ENCODE peak calls at places on chromosomes 4 and X, in nine cellular contexts. Q is AG10803, I is mammary epithelial cell, P is BE2C, N is endothelial cell, Y is AG09309, M is fibroblast of pulmonary artery, S is AG04449, G is astrocyte. R is an unnamed sample.

GRCh38 chrX:41621236-41621651 is 67.5 kb upstream of the GPR34 start:
- DNase-seq in Q (no peak), I (peak; percentile 14), P (peak; percentile 52), N (no peak), Y (no peak), M (peak; percentile 53), S (no peak), G (peak; percentile 48), R (no peak)

GRCh38 chr4:95268819-95269565 is 279.8 kb downstream of the UNC5C start:
- DNase-seq in Q (no peak), I (no peak), P (no peak), N (no peak), Y (no peak), M (peak; percentile 53), S (no peak), G (peak; percentile 31), R (no peak)

GRCh38 chrX:3712080-3712869 is 1.2 kb downstream of the PRKX start:
- DNase-seq in Q (peak; percentile 27), I (peak; percentile 32), P (peak; percentile 9), N (peak; percentile 4), Y (no peak), M (peak; percentile 37), S (no peak), G (peak; percentile 33), R (no peak)

GRCh38 chr4:23827971-23828680 is 61.7 kb downstream of the PPARGC1A start:
- DNase-seq in Q (peak; percentile 43), I (no peak), P (no peak), N (no peak), Y (no peak), M (no peak), S (no peak), G (peak; percentile 66), R (no peak)

GRCh38 chr4:166290426-166290825 is 417.4 kb downstream of the TLL1 start:
- DNase-seq in Q (no peak), I (no peak), P (no peak), N (no peak), Y (no peak), M (no peak), S (no peak), G (no peak), R (no peak)

GRCh38 chrX:33207056-33207455 is 4.3 kb downstream of the DMD start:
- DNase-seq in Q (no peak), I (peak; percentile 28), P (no peak), N (no peak), Y (no peak), M (no peak), S (no peak), G (no peak), R (no peak)

GRCh38 chr4:150145090-150145949 is 67.1 kb downstream of the DCLK2 start:
- DNase-seq in Q (peak; percentile 26), I (no peak), P (no peak), N (peak; percentile 5), Y (no peak), M (no peak), S (no peak), G (peak; percentile 68), R (no peak)

GRCh38 chrX:108415891-108416290 is 22.3 kb downstream of the COL4A6 start:
- DNase-seq in Q (no peak), I (no peak), P (no peak), N (no peak), Y (no peak), M (peak; percentile 79), S (no peak), G (peak; percentile 55), R (no peak)

GRCh38 chr4:2843023-2843908 is at the start of gene ADD1:
- DNase-seq in Q (peak; percentile 92), I (peak; percentile 87), P (peak; percentile 94), N (peak; percentile 99), Y (peak; percentile 73), M (peak; percentile 94), S (peak; percentile 63), G (peak; percentile 85), R (peak; percentile 99)

GRCh38 chr4:157004279-157005161 is 32.9 kb upstream of the PDGFC start:
- DNase-seq in Q (no peak), I (no peak), P (no peak), N (no peak), Y (no peak), M (peak; percentile 79), S (no peak), G (peak; percentile 10), R (no peak)

GRCh38 chr4:154779362-154779947 is 1.6 kb upstream of the RBM46 start:
- DNase-seq in Q (peak; percentile 48), I (peak; percentile 29), P (no peak), N (no peak), Y (peak; percentile 5), M (peak; percentile 71), S (no peak), G (peak; percentile 17), R (no peak)

GRCh38 chr4:53788011-53788410 is 196.7 kb upstream of the LNX1 start:
- DNase-seq in Q (no peak), I (no peak), P (peak; percentile 58), N (no peak), Y (no peak), M (no peak), S (no peak), G (no peak), R (no peak)

GRCh38 chrX:39331062-39331704 is 529.9 kb downstream of the MID1IP1 start:
- DNase-seq in Q (no peak), I (no peak), P (no peak), N (no peak), Y (no peak), M (no peak), S (no peak), G (peak; percentile 39), R (no peak)

GRCh38 chr4:2366252-2367192 is 51.9 kb downstream of the ZFYVE28 start:
- DNase-seq in Q (no peak), I (no peak), P (no peak), N (no peak), Y (no peak), M (no peak), S (no peak), G (no peak), R (no peak)

GRCh38 chrX:1390621-1391369 is 1.1 kb downstream of the SLC25A6 start:
- DNase-seq in Q (no peak), I (no peak), P (no peak), N (no peak), Y (no peak), M (no peak), S (no peak), G (no peak), R (no peak)

GRCh38 chrX:38699116-38699515 is 102.1 kb upstream of the MID1IP1 start:
- DNase-seq in Q (no peak), I (no peak), P (no peak), N (no peak), Y (no peak), M (no peak), S (no peak), G (no peak), R (no peak)

GRCh38 chr4:124846306-124846705 is 133.8 kb upstream of the ANKRD50 start:
- DNase-seq in Q (no peak), I (peak; percentile 68), P (no peak), N (no peak), Y (no peak), M (no peak), S (no peak), G (no peak), R (no peak)

DNA sequence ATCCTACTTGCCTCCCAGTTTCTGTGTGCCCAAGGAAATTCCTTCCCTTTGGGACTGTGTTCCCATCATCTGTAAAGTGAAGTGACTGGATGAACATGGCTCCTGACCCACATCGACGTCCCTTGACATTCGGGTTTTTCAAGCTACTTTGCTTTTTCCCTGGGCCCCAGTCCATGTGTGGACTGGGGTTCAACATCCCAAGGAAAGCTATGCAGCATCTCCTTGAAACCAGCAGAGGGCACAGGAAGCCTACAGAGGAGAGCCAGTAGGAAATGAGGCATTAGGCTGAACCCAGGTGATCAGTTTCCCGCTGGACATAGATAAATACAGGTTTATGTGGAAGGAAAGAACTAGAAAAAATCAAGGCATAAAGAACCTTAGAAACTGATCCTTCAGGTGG is 145.1 kb upstream of the ARHGEF9 start:
- DNase-seq in Q (peak; percentile 17), I (peak; percentile 4), P (no peak), N (peak; percentile 7), Y (no peak), M (no peak), S (no peak), G (no peak), R (no peak)
- TF ChIP-seq CTCF in Q (peak; percentile 59), I (peak; percentile 68), P (peak; percentile 14), N (peak; percentile 26), Y (peak; percentile 41), M (no peak), S (peak; percentile 3), G (no peak), R (peak; percentile 60)

GRCh38 chrX:135695471-135695870 is 18.0 kb upstream of the CT45A1 start:
- DNase-seq in Q (no peak), I (no peak), P (no peak), N (no peak), Y (no peak), M (no peak), S (no peak), G (no peak), R (no peak)

GRCh38 chrX:135698924-135699323 is 14.5 kb upstream of the CT45A1 start:
- DNase-seq in Q (no peak), I (no peak), P (no peak), N (no peak), Y (no peak), M (no peak), S (no peak), G (no peak), R (no peak)

GRCh38 chrX:135697614-135698013 is 15.8 kb upstream of the CT45A1 start:
- DNase-seq in Q (no peak), I (no peak), P (no peak), N (no peak), Y (no peak), M (no peak), S (no peak), G (no peak), R (no peak)
- TF ChIP-seq CTCF in Q (no peak), I (no peak), P (no peak), N (no peak), Y (no peak), M (no peak), S (no peak), G (no peak), R (no peak)

DNA sequence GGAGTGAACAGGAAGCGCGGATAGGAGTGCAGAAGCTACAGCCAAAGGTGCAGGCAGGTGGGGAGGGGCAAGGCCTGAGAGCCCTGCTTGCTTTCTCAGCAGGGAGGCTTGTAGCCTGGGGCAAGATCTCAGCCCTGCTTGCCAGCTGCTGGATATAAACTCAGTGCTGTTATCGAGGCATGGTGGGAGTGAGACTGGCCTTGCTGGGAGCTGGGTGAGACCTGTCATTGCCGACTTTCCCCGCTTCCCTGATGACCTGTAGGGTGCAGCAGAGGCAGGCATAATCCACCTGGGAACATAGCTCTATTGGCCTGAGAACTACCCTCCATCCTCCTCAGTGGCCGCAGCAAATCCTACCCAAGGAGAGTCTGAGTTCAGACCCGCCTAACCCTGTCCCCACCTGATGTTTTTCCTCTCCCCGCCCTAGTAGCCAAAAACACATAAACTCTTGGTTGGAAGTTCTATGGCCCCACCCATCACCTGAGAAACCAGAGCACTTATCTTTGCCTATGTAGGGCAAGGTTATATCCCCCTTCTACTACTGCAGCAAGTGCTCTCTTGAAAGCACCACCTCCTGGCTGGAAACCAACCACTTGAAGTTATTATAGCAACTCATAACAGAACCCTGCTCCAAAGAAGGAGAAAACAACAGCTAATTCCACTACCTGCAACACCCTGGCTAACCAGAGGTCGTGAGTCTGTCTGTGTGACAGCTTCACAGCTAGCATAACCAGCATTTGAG is 80.7 kb downstream of the FHIP1A start:
- DNase-seq in Q (no peak), I (no peak), P (peak; percentile 61), N (no peak), Y (no peak), M (no peak), S (no peak), G (no peak), R (no peak)
- TF ChIP-seq CTCF in Q (no peak), I (peak; percentile 13), P (peak; percentile 61), N (no peak), Y (no peak), M (no peak), S (no peak), G (no peak), R (no peak)

GRCh38 chrX:53678667-53679066 is 7.9 kb downstream of the HUWE1 start:
- DNase-seq in Q (no peak), I (no peak), P (no peak), N (no peak), Y (no peak), M (no peak), S (no peak), G (no peak), R (no peak)
- TF ChIP-seq CTCF in Q (peak; percentile 18), I (peak; percentile 37), P (peak; percentile 38), N (no peak), Y (no peak), M (peak; percentile 17), S (no peak), G (peak; percentile 14), R (peak; percentile 40)

R was measured in type B pancreatic cell.